ENCODE peak calls at places on chromosomes 4 and X, in seven cellular contexts. J is spleen, H is epithelial cell of esophagus, E is fibroblast of pulmonary artery, W is hepatocyte, D is PC-3, A is MM.1S. M is an unnamed sample.

GRCh38 chrX:68043713-68044438 is 389.4 kb downstream of the OPHN1 start:
- DNase-seq in J (no peak), H (no peak), E (no peak), W (no peak), D (no peak), A (peak), M (no peak)

GRCh38 chr4:125322363-125322730 is 7.6 kb downstream of the FAT4 start:
- DNase-seq in J (no peak), H (peak), E (peak), W (no peak), D (peak), A (no peak), M (peak)

GRCh38 chr4:7291372-7292135 is 99.2 kb downstream of the SORCS2 start:
- DNase-seq in J (no peak), H (no peak), E (no peak), W (no peak), D (no peak), A (no peak), M (no peak)

GRCh38 chr4:6917445-6918241 is 8.0 kb downstream of the TBC1D14 start:
- DNase-seq in J (peak), H (peak), E (peak), W (peak), D (peak), A (no peak), M (peak)

GRCh38 chr4:139175647-139176298 is 1.2 kb downstream of the ELF2 start:
- DNase-seq in J (no peak), H (no peak), E (peak), W (no peak), D (no peak), A (no peak), M (peak)

GRCh38 chr4:2848449-2848848 is 4.8 kb downstream of the ADD1 start:
- DNase-seq in J (no peak), H (peak), E (peak), W (no peak), D (peak), A (no peak), M (no peak)

GRCh38 chr4:113146876-113147358 is 97.5 kb downstream of the ANK2 start:
- DNase-seq in J (no peak), H (no peak), E (no peak), W (peak), D (no peak), A (peak), M (peak)

GRCh38 chr4:2931765-2932560 is 31.2 kb downstream of the NOP14 start:
- DNase-seq in J (peak), H (no peak), E (no peak), W (no peak), D (no peak), A (no peak), M (no peak)

GRCh38 chr4:154082760-154083530 is 294.1 kb upstream of the SFRP2 start:
- DNase-seq in J (no peak), H (peak), E (no peak), W (peak), D (peak), A (no peak), M (no peak)

GRCh38 chr4:71526626-71527406 is 188.0 kb downstream of the SLC4A4 start:
- DNase-seq in J (no peak), H (no peak), E (no peak), W (no peak), D (peak), A (no peak), M (no peak)

GRCh38 chr4:73170518-73171198 is 87.9 kb downstream of the ANKRD17 start:
- DNase-seq in J (no peak), H (peak), E (no peak), W (no peak), D (peak), A (no peak), M (no peak)

GRCh38 chr4:1939664-1940509 is 68.7 kb downstream of the NSD2 start:
- DNase-seq in J (no peak), H (peak), E (peak), W (no peak), D (peak), A (no peak), M (peak)

GRCh38 chr4:155591784-155592567 is 74.7 kb upstream of the GUCY1A1 start:
- DNase-seq in J (no peak), H (no peak), E (no peak), W (no peak), D (no peak), A (no peak), M (no peak)

GRCh38 chr4:101527186-101527585 is 179.9 kb upstream of the PPP3CA start:
- DNase-seq in J (no peak), H (peak), E (no peak), W (no peak), D (no peak), A (peak), M (no peak)

GRCh38 chr4:8725071-8725841 is 132.7 kb downstream of the CPZ start:
- DNase-seq in J (peak), H (no peak), E (no peak), W (no peak), D (no peak), A (no peak), M (no peak)

GRCh38 chrX:110425222-110425621 is 66.6 kb downstream of the RTL9 start:
- DNase-seq in J (no peak), H (no peak), E (no peak), W (no peak), D (no peak), A (no peak), M (no peak)

GRCh38 chr4:4260185-4260751 is 12.2 kb upstream of the TMEM128 start:
- DNase-seq in J (no peak), H (peak), E (peak), W (no peak), D (peak), A (peak), M (peak)

GRCh38 chrX:93468075-93468474 is 205.3 kb downstream of the NAP1L3 start:
- DNase-seq in J (peak), H (no peak), E (no peak), W (no peak), D (no peak), A (no peak), M (no peak)

GRCh38 chrX:85109235-85109634 is 105.6 kb downstream of the APOOL start:
- DNase-seq in J (no peak), H (no peak), E (peak), W (no peak), D (peak), A (peak), M (no peak)
- TF ChIP-seq CTCF in J (no peak), H (no peak), E (peak), W (no peak), D (peak), A (peak), M (peak)

GRCh38 chr4:148044889-148045352 is 313.0 kb downstream of the ARHGAP10 start:
- DNase-seq in J (no peak), H (no peak), E (no peak), W (no peak), D (no peak), A (no peak), M (peak)

GRCh38 chr4:148043990-148044645 is 312.2 kb downstream of the ARHGAP10 start:
- DNase-seq in J (no peak), H (no peak), E (no peak), W (no peak), D (no peak), A (no peak), M (no peak)

GRCh38 chr4:148041606-148042324 is 309.9 kb downstream of the ARHGAP10 start:
- DNase-seq in J (no peak), H (no peak), E (no peak), W (no peak), D (no peak), A (no peak), M (no peak)
- TF ChIP-seq CTCF in J (no peak), H (no peak), E (no peak), W (no peak), D (no peak), A (no peak), M (no peak)

GRCh38 chr4:78165758-78166157 is 108.6 kb downstream of the FRAS1 start:
- DNase-seq in J (no peak), H (no peak), E (no peak), W (peak), D (no peak), A (no peak), M (no peak)

GRCh38 chr4:78166582-78166981 is 109.5 kb downstream of the FRAS1 start:
- DNase-seq in J (no peak), H (no peak), E (no peak), W (no peak), D (peak), A (peak), M (peak)

GRCh38 chr4:78169728-78170127 is 112.6 kb downstream of the FRAS1 start:
- DNase-seq in J (no peak), H (no peak), E (no peak), W (no peak), D (no peak), A (no peak), M (no peak)

GRCh38 chr4:78168029-78168428 is 110.9 kb downstream of the FRAS1 start:
- DNase-seq in J (no peak), H (no peak), E (no peak), W (no peak), D (no peak), A (no peak), M (no peak)

DNA sequence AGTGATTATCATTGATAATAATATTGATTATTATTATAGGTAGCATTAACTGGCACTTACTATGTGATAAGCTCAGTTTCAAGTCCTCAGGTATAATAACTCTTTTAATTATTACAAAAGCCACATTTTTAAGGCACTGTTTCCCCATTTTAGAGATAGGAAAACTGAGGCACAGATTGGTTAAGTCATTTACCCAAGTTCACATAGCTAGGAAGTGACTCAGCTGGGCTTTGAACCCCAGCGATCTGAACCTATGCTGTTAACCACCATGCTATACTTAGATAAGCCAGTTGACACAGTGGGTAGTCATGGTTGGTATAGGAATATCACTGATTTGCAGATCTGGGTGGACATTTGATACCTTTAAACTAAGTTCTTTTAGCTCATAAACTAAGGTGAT is 110.4 kb downstream of the FRAS1 start:
- DNase-seq in J (no peak), H (no peak), E (no peak), W (no peak), D (no peak), A (no peak), M (no peak)
- TF ChIP-seq CTCF in J (no peak), H (no peak), E (no peak), W (no peak), D (no peak), A (no peak), M (no peak)

DNA sequence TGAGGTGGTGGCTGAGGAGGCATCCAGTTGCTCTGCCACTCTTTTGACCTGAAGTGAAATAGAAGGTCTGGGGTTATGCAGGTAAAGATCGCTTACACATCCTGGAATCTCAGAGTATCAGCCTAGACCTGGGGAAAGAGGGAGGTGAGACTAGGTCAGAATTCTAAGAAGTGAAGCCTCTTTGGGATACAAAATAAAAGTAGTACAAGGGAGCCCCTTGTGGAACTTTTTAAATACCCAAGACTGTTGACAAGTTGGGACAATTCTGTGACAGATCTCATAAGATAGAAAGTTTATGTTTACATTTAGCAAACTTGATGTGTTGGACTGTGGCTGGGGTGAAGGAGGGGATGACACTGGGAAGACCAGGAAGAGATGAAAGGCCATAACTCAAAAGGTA is 263.2 kb downstream of the SPRY1 start:
- DNase-seq in J (no peak), H (peak), E (peak), W (peak), D (peak), A (peak), M (peak)
- TF ChIP-seq CTCF in J (no peak), H (peak), E (peak), W (peak), D (peak), A (peak), M (peak)

DNA sequence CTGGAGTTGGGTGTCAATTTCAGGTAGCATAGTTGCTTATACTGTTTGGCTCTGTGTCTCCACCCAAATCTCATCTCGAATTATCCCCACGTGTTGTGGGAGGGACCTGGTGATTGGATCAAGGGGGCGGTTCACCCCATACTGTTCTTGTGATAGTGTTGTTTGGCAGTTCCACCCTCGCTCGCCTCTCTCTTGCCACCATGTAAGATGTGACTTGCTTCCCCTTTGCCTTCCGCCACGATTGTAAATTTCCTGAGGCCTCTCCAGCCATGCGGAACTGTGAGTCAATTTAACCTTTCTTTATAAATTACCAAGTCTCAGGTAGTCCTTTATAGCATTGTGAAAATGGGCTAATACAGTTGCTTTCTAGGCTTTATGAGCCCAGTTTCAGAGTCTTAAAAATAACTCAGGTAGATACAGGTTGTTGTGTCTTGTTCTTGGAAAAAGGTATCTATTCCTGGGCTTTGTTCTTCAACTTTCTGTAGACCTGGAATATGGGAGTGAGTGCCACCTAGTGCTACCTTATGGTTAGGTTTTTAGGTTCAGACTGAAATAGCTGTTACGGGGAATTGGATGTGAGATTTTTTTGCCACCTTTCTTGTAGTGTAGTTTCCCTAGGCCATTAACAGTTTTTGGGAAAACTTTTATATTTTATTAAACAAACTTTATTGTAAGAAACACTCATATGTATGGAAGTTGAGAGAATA is 15.6 kb downstream of the PGK1 start:
- DNase-seq in J (no peak), H (no peak), E (peak), W (no peak), D (peak), A (no peak), M (no peak)
- TF ChIP-seq CTCF in J (no peak), H (peak), E (peak), W (peak), D (peak), A (peak), M (peak)

M was measured in astrocyte of the spinal cord.